ENCODE peak calls at places on chromosome 3, in four cellular contexts. X is endothelial cell of umbilical vein, H is heart left ventricle, O is Peyer's patch. E is an unnamed sample.

GRCh38 chr3:163838769-163839168 is 1239.5 kb downstream of the SI start:
- DNase-seq in X (no peak), H (no peak), O (no peak), E (no peak)

GRCh38 chr3:37741644-37742043 is 120.0 kb upstream of the CTDSPL start:
- DNase-seq in O (peak), X (peak), H (peak), E (no peak)

GRCh38 chr3:27358372-27358771 is 10.8 kb downstream of the NEK10 start:
- DNase-seq in X (no peak), H (no peak), O (no peak), E (no peak)

GRCh38 chr3:111151438-111151837 is 79.8 kb downstream of the NECTIN3 start:
- DNase-seq in H (no peak), O (no peak), X (no peak), E (no peak)

GRCh38 chr3:97952280-97952679 is 20.0 kb downstream of the RIOX2 start:
- DNase-seq in H (no peak), O (peak), X (no peak), E (no peak)

GRCh38 chr3:11499144-11499543 is 144.6 kb downstream of the VGLL4 start:
- DNase-seq in X (peak), H (no peak), O (no peak), E (no peak)

GRCh38 chr3:101888653-101889052 is 39.3 kb downstream of the NFKBIZ start:
- DNase-seq in H (no peak), X (no peak), O (no peak), E (no peak)

GRCh38 chr3:65953301-65953812 is 85.4 kb downstream of the MAGI1 start:
- DNase-seq in H (peak), X (peak), O (peak), E (no peak)

GRCh38 chr3:45435961-45436360 is 47.6 kb downstream of the LARS2 start:
- DNase-seq in H (no peak), O (no peak), X (peak), E (no peak)

GRCh38 chr3:142603340-142603730 is 7.1 kb downstream of the PLS1 start:
- DNase-seq in X (no peak), H (no peak), O (peak), E (no peak)

GRCh38 chr3:3707858-3708768 is 91.1 kb upstream of the LRRN1 start:
- DNase-seq in H (no peak), X (no peak), O (no peak), E (no peak)

GRCh38 chr3:110743202-110743601 is 328.4 kb upstream of the NECTIN3 start:
- DNase-seq in H (no peak), O (no peak), X (no peak), E (no peak)

GRCh38 chr3:10957976-10958749 is 34.4 kb upstream of the SLC6A1 start:
- DNase-seq in H (peak), X (no peak), O (peak), E (no peak)

GRCh38 chr3:119240101-119240581 is 537 bp downstream of the B4GALT4 start:
- DNase-seq in O (peak), H (peak), X (no peak), E (no peak)

GRCh38 chr3:131317667-131318066 is 63.9 kb upstream of the NUDT16 start:
- DNase-seq in H (no peak), O (no peak), X (no peak), E (no peak)

DNA sequence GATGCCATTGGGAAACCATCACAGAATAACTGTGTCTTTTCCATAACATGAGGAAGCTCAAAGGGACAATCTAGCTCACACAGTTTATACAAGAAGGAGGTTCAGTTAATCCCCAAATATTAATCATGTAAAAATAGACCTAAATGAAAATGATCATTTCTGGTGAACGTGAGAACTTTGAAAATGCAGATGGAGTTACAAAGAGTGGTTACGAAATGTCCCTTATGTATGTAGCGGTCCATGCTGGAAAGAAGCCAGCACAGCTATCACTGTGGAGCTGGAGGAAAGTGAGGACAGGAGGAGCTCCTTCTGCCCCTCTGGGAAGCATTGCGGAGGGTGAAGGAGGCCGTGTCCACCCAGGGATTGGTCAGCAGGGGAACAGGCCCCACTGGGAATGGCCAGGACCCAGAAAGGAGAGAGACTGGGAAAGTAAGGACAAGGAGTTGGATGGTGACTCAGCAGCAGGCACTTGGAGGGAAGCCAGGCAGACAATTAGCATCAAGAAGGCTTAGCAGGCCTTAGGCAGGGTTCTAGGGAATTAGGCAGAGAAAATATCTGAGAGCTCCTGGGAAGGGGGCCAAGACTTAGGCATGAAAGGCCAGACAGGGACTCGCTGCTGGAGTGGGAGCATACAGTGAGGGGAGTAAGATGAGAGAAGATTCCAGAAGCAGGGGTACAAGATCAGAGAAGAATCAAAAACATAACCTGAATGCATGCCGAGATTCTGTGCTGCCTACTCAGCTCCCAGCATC is 171.2 kb upstream of the UMPS start:
- DNase-seq in H (peak), O (peak), X (peak), E (no peak)
- H3K4me3 ChIP-seq in H (no peak), O (no peak), X (no peak), E (no peak)

DNA sequence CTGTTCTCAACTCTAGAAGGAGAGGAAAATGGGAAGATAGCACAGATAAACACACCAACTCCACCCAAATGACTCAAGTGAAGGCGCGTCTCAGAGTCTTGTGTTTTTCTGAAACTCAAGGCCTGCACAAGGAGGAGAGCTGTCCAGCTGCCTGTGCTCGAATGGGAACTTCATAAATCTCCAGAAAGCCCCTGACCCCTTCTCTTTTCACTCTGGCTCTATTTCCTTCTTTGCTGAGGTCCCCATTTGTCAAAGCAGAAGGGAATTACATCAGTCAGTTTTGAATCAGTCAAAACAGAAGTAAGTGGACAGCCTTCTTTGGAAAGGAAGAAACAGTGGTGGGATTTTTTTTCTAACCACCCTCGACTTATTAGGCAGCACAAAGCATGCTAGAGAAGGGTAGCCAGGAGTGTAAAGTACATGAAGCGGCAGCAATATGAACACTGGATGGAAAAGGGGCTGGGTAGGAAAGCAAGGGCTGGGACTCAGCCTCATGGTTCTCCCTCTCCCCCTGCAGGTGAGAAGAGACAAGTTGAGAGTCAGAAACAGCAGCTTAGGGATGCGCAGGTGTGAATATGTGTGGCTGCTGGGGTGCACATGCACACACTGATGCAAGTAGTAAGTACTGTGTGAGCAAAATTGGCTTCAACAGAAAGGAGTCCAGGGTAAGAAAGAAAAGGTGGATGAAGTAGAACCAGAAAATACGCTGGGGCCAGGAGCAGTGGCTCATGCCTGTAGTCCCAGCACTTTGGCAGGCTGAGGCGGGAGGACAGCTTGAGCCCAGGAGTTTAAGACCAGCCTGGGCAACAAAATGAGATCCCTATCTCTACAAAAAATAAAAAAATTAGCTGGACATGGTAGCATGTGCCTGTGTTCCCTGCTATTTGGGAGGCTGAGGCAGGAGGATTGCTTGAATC is 36.6 kb upstream of the MAGEF1 start:
- DNase-seq in X (no peak), O (no peak), H (no peak), E (no peak)
- TF ChIP-seq CTCF in X (no peak), O (no peak), H (no peak), E (peak)

DNA sequence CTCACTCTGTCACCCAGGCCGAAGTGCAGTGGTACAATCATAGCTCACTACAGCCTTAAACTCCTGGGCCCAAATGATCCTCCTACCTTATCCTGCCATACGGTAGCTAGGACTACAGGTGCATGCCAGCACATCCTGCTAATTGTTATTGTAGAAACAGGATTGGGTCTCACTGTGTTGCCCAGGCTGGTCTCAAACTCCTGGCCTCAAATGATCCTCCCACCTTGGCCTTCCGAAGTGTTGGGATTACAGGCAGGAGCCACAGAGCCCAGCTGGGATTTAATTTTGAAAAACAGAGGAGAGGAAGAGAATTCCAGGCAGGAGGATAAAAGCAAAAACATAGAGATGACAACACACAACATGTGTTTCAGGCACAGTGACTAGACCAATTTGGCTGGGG is 40.5 kb downstream of the SFMBT1 start:
- DNase-seq in H (no peak), O (no peak), X (no peak), E (no peak)
- TF ChIP-seq POLR2A in H (no peak), O (no peak), X (no peak), E (no peak)

GRCh38 chr3:64354956-64355355 is 129.7 kb upstream of the PRICKLE2 start:
- DNase-seq in H (no peak), X (no peak), O (no peak), E (no peak)
- H3K4me3 ChIP-seq in H (no peak), X (no peak), O (no peak), E (peak)

DNA sequence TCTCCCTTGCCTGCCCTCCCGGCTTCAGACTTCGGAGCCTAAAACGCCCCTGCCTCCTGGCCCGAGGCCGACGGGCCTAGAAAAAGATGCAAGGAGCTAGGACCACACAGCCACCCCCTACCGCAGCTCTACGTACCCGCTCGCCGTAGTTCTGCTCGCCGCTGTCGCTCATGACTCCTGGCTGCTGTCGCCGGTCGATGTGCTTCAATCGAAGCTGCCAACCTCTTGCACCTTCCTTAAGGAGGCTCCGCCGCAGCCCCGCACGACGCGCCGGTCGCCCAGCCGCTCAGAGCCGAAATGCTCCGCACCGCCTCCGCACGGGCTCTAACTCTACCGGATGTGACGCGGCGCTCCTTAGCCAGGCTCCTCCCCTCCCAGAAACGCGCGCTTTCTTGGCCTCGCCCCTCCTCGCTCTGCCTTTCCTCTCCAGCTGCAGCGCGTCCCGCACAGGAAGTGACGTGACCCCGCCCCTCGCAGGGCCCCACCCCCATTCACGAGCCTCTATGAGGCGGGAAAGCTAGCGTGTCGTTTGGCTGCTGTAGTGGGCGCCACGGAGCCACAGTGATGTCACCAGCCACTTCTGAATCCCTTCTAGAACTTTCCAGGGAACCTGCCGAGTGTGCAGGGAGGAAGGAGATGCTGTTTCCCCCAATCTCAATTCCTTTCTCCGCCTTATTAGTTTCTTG is at the start of gene TRA2B:
- DNase-seq in H (peak), O (peak), X (peak), E (peak)
- TF ChIP-seq CTCF in H (no peak), O (peak), X (peak), E (no peak)

GRCh38 chr3:134057006-134057832 is 27.5 kb upstream of the SLCO2A1 start:
- DNase-seq in H (no peak), X (no peak), O (no peak), E (no peak)
- TF ChIP-seq POLR2A in H (no peak), X (no peak), O (peak), E (no peak)

DNA sequence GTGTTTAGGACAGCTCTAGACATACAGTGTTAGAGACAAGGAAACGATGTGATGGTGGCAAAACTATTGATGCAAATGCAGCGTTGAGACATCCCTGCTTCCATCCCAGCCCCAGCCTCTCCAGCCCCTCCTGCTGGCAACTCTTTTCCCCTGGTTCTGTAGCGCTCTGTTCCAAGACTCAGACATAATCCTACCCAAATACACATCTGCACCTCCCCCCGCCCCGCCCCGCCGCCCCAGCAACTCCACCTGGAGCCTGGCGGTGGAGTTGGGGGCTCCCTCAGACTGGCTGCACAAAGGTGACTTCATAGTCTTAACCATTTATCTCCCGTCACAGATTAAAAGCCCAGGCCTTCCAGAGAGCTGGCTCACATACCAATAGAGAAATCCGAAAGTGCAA is 7.2 kb upstream of the SEC22A start:
- DNase-seq in X (peak), H (no peak), O (peak), E (no peak)
- H3K4me3 ChIP-seq in X (no peak), H (no peak), O (no peak), E (no peak)

DNA sequence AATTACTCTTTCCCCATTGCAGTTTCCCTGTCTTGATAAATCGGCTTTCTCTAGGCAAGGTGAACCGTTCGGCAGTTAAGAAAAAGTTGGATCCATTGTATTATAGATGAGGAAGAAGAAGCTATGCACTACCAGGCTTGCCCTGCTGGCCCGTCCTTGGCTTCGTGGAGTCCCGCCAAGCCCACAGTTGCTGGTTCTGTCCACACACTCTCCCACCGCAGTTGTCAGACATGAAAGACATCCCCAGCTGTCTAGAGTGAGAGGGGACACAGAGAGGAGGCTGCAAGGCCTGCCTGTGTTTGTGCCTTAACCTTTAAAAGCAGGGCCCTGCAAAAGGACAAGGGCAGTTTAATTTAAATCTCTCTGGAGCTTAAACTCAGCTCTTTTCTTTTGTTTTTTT is 47.2 kb upstream of the PLCL2 start:
- DNase-seq in O (no peak), X (no peak), H (peak), E (no peak)
- TF ChIP-seq CTCF in O (no peak), X (no peak), H (no peak), E (no peak)

DNA sequence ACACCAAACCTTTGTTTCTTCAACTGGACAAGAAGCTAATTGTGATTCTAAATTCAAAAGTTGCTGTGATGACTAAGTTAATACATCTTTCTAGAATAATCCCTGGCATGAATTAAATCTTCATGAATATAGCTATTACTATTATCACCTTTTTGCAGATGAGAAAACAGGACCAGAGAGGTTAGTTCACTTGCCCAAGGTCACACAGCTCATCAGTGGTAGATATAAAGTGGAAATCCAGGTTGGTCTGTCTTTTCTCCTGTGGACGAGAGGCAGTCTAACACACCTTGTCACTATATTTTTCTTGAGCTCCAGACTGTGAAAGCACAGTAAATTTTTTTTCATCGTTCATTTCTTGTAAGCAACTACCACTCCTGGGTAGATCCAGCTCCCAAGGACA is 247.6 kb upstream of the LRTM1 start:
- DNase-seq in X (no peak), H (no peak), O (no peak), E (no peak)
- TF ChIP-seq POLR2A in X (no peak), H (no peak), O (no peak), E (no peak)